ENCODE peak calls at places on chromosomes 13 and 19, in eight cellular contexts. W is heart left ventricle, D is hepatic stellate cell, Z is HTR-8/SVneo, O is left lung, G is head of caudate nucleus, F is endothelial cell, C is activated gamma-delta T cell treated with Interleukin-2 at 50 U/mL for 16 hours. S is an unnamed sample.

GRCh38 chr13:39410089-39410901 is 192.7 kb downstream of the LHFPL6 start:
- DNase-seq in W (no peak), D (no peak), Z (no peak), O (no peak), G (no peak), F (no peak), C (no peak), S (no peak)

GRCh38 chr13:97435794-97436193 is 1.8 kb downstream of the RAP2A start:
- DNase-seq in W (no peak), D (no peak), Z (no peak), O (no peak), G (no peak), F (no peak), C (no peak), S (no peak)

GRCh38 chr13:76917096-76917495 is 30.9 kb upstream of the KCTD12 start:
- DNase-seq in W (no peak), D (no peak), Z (no peak), O (no peak), G (no peak), F (no peak), C (no peak), S (no peak)

GRCh38 chr13:41955605-41956004 is 5.3 kb downstream of the VWA8 start:
- DNase-seq in W (no peak), D (no peak), Z (no peak), O (no peak), G (no peak), F (no peak), C (no peak), S (no peak)

GRCh38 chr13:19960673-19961015 is 2.1 kb downstream of the ZMYM2 start:
- DNase-seq in W (no peak), D (no peak), Z (no peak), O (no peak), G (no peak), F (no peak), C (no peak), S (no peak)

GRCh38 chr19:3479177-3479818 is 1.0 kb downstream of the SMIM24 start:
- DNase-seq in W (no peak), D (peak; percentile 54), Z (no peak), O (no peak), G (no peak), F (no peak), C (peak; percentile 53), S (no peak)

GRCh38 chr19:342128-342455 is 2.5 kb downstream of the MIER2 start:
- DNase-seq in W (no peak), D (no peak), Z (no peak), O (no peak), G (no peak), F (no peak), C (no peak), S (no peak)

GRCh38 chr13:27367570-27367969 is 56.8 kb upstream of the GTF3A start:
- DNase-seq in W (no peak), D (no peak), Z (no peak), O (no peak), G (no peak), F (no peak), C (no peak), S (no peak)

GRCh38 chr19:41870401-41870873 is 6.6 kb upstream of the CD79A start:
- DNase-seq in W (no peak), D (no peak), Z (no peak), O (no peak), G (no peak), F (no peak), C (no peak), S (no peak)

S was measured in adrenal gland.